ENCODE peak calls at places on chromosomes 6 and 20, in four cellular contexts. A is GM12878, S is HepG2, Z is K562. F is an unnamed sample.

GRCh38 chr20:56826971-56827645 is 198.0 kb downstream of the TFAP2C start:
- DNase-seq in A (no peak), S (no peak), Z (no peak), F (no peak)

GRCh38 chr6:156175971-156176421 is 601.2 kb upstream of the ARID1B start:
- DNase-seq in A (no peak), S (peak; percentile 8), Z (no peak), F (peak; percentile 51)

GRCh38 chr20:57948177-57948955 is 238.6 kb upstream of the PMEPA1 start:
- DNase-seq in A (no peak), S (no peak), Z (no peak), F (no peak)

GRCh38 chr6:111541720-111542065 is 58.7 kb upstream of the REV3L start:
- DNase-seq in A (no peak), S (no peak), Z (no peak), F (no peak)

GRCh38 chr6:44127186-44128019 is at the start of the genes MRPL14 and TMEM63B:
- DNase-seq in A (peak; percentile 52), S (peak; percentile 76), Z (peak; percentile 99), F (peak; percentile 98)

GRCh38 chr20:4573564-4574355 is 147.9 kb upstream of the PRND start:
- DNase-seq in A (no peak), S (no peak), Z (no peak), F (no peak)

GRCh38 chr20:47727909-47728361 is 57.3 kb downstream of the SULF2 start:
- DNase-seq in A (no peak), S (no peak), Z (no peak), F (no peak)

GRCh38 chr6:137136065-137136464 is 37.4 kb downstream of the IL22RA2 start:
- DNase-seq in A (no peak), S (no peak), Z (no peak), F (no peak)

GRCh38 chr6:107153061-107153460 is 37.7 kb upstream of the BEND3 start:
- DNase-seq in A (no peak), S (no peak), Z (no peak), F (no peak)

GRCh38 chr6:53080813-53081212 is 15.6 kb downstream of the FBXO9 start:
- DNase-seq in A (no peak), S (no peak), Z (no peak), F (no peak)

DNA sequence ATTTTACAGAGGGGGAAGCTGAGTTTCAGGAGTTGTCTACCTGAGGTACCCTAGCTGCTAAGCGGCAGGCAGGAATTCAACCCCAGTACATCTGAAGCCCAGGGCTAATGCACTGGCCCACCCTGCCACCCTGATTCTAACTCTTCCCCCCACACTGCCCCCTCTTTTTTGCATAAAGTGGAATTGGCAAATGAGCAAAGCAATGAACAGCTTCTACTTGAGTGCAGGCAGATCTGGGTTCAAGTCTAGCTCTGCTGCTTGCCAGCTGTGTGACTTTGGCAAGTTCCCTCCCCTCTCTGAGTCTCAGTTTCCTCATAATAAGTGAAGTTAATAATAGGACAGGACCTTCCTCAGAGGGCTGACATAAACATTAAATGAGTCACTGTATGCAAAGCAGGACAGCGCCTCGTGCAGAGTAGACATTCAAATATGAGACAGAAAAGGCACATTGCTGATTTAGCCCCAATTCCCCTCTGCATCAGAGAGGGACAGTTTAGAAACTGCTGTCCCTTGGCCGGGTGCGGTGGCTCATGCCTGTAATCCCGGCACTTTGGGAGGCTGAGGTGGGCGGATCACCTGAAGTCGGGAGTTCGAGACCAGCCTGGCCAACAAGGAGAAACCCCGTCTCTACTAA is 4.7 kb downstream of the ADA start:
- DNase-seq in A (peak; percentile 90), S (no peak), Z (no peak), F (no peak)
- TF ChIP-seq FOXM1 in A (no peak), S (no peak), Z (no peak), F (no peak)

GRCh38 chr20:31560094-31560899 is 44.8 kb upstream of the ID1 start:
- DNase-seq in A (no peak), S (peak; percentile 83), Z (peak; percentile 72), F (peak; percentile 70)

GRCh38 chr20:31559704-31560093 is 45.4 kb upstream of the ID1 start:
- DNase-seq in A (no peak), S (no peak), Z (no peak), F (no peak)

GRCh38 chr20:31562241-31562640 is 42.8 kb upstream of the ID1 start:
- DNase-seq in A (no peak), S (no peak), Z (no peak), F (no peak)

GRCh38 chr20:31564284-31564683 is 40.8 kb upstream of the ID1 start:
- DNase-seq in A (no peak), S (no peak), Z (no peak), F (no peak)

DNA sequence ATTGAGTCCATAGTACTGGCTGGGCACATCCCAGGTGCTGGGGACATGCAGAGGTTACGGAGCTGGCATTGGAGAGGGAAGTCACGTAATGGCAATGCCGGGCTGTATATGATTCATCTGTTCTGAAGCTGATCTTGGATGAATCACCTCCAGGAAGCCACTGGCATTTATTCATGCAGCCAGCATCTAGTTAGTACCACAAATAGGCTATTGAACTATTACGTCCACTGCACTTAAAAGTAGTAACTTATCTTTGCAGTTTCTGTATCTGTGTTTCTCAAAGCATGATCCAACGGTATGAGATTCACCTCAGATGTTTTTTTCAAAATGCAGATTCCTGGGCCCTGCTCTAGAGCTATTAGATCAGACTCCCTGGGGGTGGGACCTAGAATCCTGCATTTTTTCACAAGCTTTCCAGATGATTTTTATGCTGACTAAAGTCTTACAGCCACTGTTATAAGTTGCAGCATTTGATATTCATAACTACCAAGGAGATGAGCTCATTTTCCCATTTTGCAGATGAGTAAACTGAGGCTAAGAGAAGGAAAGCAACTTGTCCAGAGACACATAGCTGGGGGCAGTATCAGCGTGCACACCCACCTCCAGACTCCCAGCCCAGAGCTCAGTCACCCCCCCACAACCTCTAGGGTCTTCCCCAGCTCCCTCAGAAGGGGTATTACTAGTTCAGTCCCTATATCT is 44.0 kb upstream of the ID1 start:
- DNase-seq in A (no peak), S (no peak), Z (no peak), F (no peak)
- TF ChIP-seq SP1 in A (no peak), S (no peak), Z (no peak), F (no peak)

DNA sequence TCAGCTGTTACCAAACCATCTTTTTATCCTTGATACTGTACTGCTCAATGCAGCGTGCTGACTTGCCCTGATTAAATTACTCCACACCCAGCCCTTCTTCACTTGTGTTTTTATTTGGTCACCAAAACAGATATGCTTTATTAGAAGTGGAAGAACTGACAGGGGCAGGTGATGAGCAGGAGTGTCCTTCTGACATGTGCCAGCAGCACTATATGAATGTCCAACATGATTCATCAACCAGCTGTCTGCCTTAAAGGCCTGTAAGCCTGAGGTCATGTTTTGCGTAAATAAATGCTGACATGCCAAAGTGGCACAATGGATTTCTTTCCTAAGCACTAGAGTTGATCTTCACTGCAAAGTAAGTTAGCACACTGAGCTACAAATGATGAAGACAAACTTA is 15.4 kb downstream of the POPDC3 start:
- DNase-seq in A (no peak), S (no peak), Z (no peak), F (no peak)
- TF ChIP-seq FOXM1 in A (no peak), S (no peak), Z (no peak), F (no peak)

GRCh38 chr6:10831609-10832008 is 6.7 kb downstream of the MAK start:
- DNase-seq in A (no peak), S (no peak), Z (no peak), F (no peak)
- TF ChIP-seq SP1 in A (no peak), S (no peak), Z (no peak), F (no peak)